ENCODE peak calls at places on chromosomes 12 and 14, in eight cellular contexts. M is HCT116, K is right cardiac atrium, Q is dorsolateral prefrontal cortex, H is transverse colon, D is RWPE1, G is lower lobe of right lung, R is caudate nucleus. P is an unnamed sample.

GRCh38 chr12:21541773-21542172 is 15.7 kb downstream of the SPX start:
- DNase-seq in M (no peak), K (no peak), Q (no peak), H (no peak), D (no peak), G (no peak), R (no peak), P (no peak)

GRCh38 chr14:100601914-100602313 is 14.7 kb upstream of the BEGAIN start:
- DNase-seq in M (no peak), K (no peak), Q (no peak), H (no peak), D (no peak), G (no peak), R (no peak), P (no peak)

GRCh38 chr12:109131522-109132050 is 15.2 kb downstream of the ACACB start:
- DNase-seq in M (no peak), K (no peak), Q (no peak), H (peak; percentile 44), D (no peak), G (no peak), R (peak; percentile 37), P (no peak)

GRCh38 chr12:77352941-77353340 is 287.6 kb upstream of the E2F7 start:
- DNase-seq in M (no peak), K (no peak), Q (no peak), H (no peak), D (no peak), G (no peak), R (no peak), P (no peak)

GRCh38 chr12:52278931-52279682 is 4.7 kb downstream of the KRT86 start:
- DNase-seq in M (peak; percentile 57), K (peak; percentile 91), Q (peak; percentile 71), H (peak; percentile 81), D (peak; percentile 82), G (peak; percentile 88), R (peak; percentile 74), P (peak; percentile 11)

GRCh38 chr14:28596336-28596735 is 170.3 kb upstream of the FOXG1 start:
- DNase-seq in M (no peak), K (no peak), Q (no peak), H (no peak), D (peak; percentile 12), G (no peak), R (no peak), P (no peak)

GRCh38 chr12:98744692-98745091 is 99.6 kb downstream of the APAF1 start:
- DNase-seq in M (no peak), K (no peak), Q (no peak), H (no peak), D (no peak), G (no peak), R (no peak), P (no peak)

GRCh38 chr12:104615048-104615561 is 158.4 kb downstream of the CHST11 start:
- DNase-seq in M (no peak), K (peak; percentile 90), Q (no peak), H (peak; percentile 29), D (no peak), G (no peak), R (no peak), P (no peak)

GRCh38 chr12:40203060-40203430 is 21.8 kb upstream of the LRRK2 start:
- DNase-seq in M (no peak), K (no peak), Q (no peak), H (no peak), D (no peak), G (no peak), R (no peak), P (no peak)

GRCh38 chr12:67155863-67156262 is 113.3 kb upstream of the CAND1 start:
- DNase-seq in M (no peak), K (no peak), Q (no peak), H (no peak), D (peak; percentile 7), G (no peak), R (no peak), P (no peak)

GRCh38 chr14:100065942-100066574 is 836 bp downstream of the EVL start:
- DNase-seq in M (no peak), K (peak; percentile 62), Q (no peak), H (peak; percentile 66), D (no peak), G (no peak), R (no peak), P (no peak)

GRCh38 chr12:100986595-100987547 is 192.3 kb downstream of the ANO4 start:
- DNase-seq in M (no peak), K (peak; percentile 38), Q (no peak), H (no peak), D (no peak), G (no peak), R (no peak), P (no peak)

DNA sequence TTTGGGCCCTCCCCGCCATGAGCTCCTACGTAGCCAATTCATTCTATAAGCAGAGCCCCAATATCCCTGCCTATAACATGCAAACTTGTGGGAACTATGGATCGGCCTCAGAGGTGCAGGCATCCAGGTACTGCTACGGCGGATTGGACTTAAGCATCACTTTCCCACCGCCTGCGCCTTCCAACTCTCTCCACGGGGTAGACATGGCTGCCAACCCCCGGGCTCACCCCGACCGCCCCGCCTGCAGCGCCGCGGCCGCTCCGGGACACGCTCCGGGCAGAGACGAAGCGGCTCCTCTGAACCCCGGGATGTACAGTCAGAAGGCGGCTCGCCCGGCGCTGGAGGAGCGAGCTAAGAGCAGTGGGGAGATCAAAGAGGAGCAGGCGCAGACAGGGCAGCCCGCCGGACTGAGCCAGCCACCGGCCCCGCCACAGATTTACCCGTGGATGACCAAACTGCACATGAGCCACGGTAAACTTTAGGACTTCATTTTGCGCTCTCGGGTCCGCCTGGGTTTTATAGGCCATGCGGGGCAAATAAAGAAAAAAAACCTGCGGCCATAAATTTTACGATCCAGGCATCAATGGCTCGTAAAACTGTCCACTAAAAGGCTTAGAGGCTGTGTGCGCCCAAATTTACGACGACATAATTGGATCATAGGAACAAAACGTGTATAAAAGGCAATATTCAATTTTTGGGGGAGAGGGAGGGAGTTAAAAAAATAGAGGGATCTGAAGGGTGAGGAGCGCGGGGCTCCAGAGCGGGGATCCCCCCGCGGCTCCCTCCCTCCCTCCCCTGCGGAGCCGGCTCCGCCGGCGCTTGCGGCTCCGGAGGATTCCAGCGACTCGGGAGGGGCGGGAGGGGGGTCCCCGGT is 493 bp downstream of the HOXC5 start:
- DNase-seq in M (no peak), K (peak; percentile 70), Q (no peak), H (no peak), D (no peak), G (no peak), R (no peak), P (no peak)
- H3K27ac ChIP-seq in M (peak overlapping the region; percentile 35), K (peak overlapping the region; percentile 10), Q (no peak overlapping the region), H (no peak overlapping the region), D (no peak overlapping the region), G (no peak overlapping the region), R (no peak overlapping the region), P (no peak overlapping the region)

GRCh38 chr12:11853126-11853525 is 203.7 kb downstream of the ETV6 start:
- DNase-seq in M (no peak), K (no peak), Q (no peak), H (peak; percentile 49), D (no peak), G (no peak), R (no peak), P (no peak)
- H3K27ac ChIP-seq in M (no peak overlapping the region), K (no peak overlapping the region), Q (no peak overlapping the region), H (peak overlapping the region; percentile 3), D (no peak overlapping the region), G (no peak overlapping the region), R (no peak overlapping the region), P (no peak overlapping the region)

DNA sequence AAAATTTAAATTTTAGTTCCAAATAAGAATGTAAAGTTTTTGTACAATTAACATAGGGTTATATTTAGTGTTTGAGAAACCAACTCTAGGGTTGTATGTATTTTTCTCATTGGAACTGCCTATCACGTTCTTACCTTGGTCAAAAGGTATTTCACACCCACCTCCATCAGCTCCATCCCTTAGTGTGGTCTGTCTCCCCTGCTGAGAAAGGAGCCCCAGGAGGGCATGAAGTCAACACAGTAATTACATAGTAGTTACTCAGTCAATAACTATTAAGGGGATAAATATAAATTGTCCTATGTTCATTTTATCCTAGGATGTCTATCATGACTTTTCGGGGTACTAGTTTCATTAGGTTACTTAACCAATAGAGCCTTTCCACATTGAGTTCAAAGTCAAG is 106.3 kb downstream of the AKAP6 start:
- DNase-seq in M (no peak), K (no peak), Q (no peak), H (no peak), D (no peak), G (no peak), R (no peak), P (no peak)
- H3K27ac ChIP-seq in M (no peak overlapping the region), K (no peak overlapping the region), Q (peak overlapping the region; percentile 95), H (no peak overlapping the region), D (no peak overlapping the region), G (no peak overlapping the region), R (peak overlapping the region; percentile 89), P (no peak overlapping the region)

DNA sequence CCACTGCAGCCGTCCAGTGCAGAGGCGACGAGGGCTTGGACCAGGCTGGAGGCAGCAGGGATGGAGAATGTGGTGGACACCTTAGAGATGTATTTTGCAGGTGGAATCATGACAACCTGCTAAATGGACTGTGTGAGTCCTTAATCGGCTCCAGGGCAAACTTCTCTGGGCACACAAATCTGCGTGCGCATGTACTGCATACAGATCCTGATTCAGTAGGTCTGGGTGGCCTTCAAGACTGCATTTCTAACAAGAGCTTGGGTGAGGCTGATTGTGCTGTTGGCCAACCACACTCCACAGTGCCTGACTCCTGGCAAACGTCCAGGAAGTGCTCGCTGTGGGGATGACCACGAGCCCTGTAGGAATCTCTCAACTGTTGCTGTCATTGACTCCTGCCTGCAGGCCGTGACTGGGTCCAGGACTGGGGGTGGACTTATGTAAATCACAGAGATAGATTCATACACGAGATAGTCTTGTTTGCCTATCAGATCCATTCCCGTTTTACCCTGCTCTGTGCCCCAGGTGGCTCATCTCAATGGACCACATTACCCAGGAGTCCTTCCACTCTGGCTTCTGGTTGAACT is 27.2 kb downstream of the JDP2 start:
- DNase-seq in M (no peak), K (peak; percentile 88), Q (no peak), H (peak; percentile 53), D (no peak), G (peak; percentile 72), R (peak; percentile 17), P (no peak)
- H3K27ac ChIP-seq in M (no peak overlapping the region), K (peak overlapping the region; percentile 53), Q (no peak overlapping the region), H (peak overlapping the region; percentile 18), D (peak overlapping the region; percentile 11), G (peak overlapping the region; percentile 22), R (no peak overlapping the region), P (no peak overlapping the region)

DNA sequence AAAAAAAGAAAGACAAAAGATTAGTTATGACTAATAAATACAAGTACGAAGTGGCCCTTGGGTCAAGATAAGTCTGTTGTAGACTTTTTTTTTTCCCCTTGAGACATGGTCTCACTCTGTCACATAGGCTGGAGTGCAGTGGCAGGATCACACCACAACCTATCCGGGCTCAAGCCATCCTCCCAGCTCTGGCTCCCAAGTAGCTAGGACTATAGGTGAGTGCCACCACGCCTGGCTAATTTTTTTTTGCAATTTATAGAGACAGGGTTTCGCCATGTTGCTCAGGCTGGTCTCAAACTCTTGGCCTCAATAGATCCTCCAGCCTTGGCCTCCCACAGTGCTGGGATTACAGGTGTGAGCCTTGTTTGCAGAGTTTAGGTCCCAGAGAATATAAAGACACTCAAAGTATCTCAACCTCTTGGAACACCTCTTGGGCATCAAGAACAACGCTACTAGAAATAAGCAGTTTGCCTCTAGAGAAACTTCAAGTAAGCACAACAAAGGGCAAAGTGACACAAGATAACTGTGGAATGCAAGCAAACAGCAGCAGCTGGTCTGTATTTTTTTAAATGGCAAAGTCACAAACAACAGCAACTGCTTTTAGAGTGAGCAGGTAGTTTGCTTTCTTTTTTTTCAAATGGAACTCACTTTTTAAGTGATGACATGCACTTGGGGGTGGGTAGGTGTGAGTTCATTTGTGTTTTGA is 3.9 kb upstream of the MDM2 start:
- DNase-seq in M (no peak), K (no peak), Q (no peak), H (no peak), D (no peak), G (no peak), R (no peak), P (no peak)
- H3K27ac ChIP-seq in M (no peak overlapping the region), K (no peak overlapping the region), Q (no peak overlapping the region), H (no peak overlapping the region), D (no peak overlapping the region), G (no peak overlapping the region), R (no peak overlapping the region), P (no peak overlapping the region)